ENCODE peak calls at places on chromosomes 2 and 18, in six cellular contexts. X is T-cell, N is neural crest cell, A is activated T-cell treated with anti-CD3 and anti-CD28 coated beads for 1 hour, P is NCI-H2029 treated with DMSO at 0.1 percent for 48 hours, K is GM03348. B is an unnamed sample.

GRCh38 chr18:457120-457519 is 43.4 kb downstream of the COLEC12 start:
- DNase-seq in K (peak; percentile 80), A (no peak), X (no peak), P (no peak), N (no peak), B (no peak)

GRCh38 chr2:10300997-10301945 is 1.4 kb upstream of the HPCAL1 start:
- DNase-seq in X (no peak), K (no peak), A (no peak), P (no peak), N (no peak), B (no peak)

GRCh38 chr2:122117371-122117770 is 361.9 kb downstream of the TSN start:
- DNase-seq in A (no peak), K (no peak), P (no peak), N (no peak), X (no peak), B (no peak)

GRCh38 chr2:25989154-25989553 is 6.9 kb upstream of the KIF3C start:
- DNase-seq in K (no peak), X (no peak), P (no peak), N (no peak), A (no peak), B (no peak)

GRCh38 chr2:1591461-1591770 is 152.9 kb downstream of the PXDN start:
- DNase-seq in N (no peak), A (no peak), K (no peak), P (no peak), X (no peak), B (no peak)

GRCh38 chr2:217361491-217361890 is 501.6 kb upstream of the TNP1 start:
- DNase-seq in X (no peak), K (peak; percentile 40), P (no peak), A (no peak), N (no peak), B (no peak)

GRCh38 chr18:54162431-54162830 is 62.0 kb downstream of the MBD2 start:
- DNase-seq in N (no peak), P (no peak), K (peak; percentile 81), X (no peak), A (no peak), B (peak; percentile 75)

GRCh38 chr2:36485521-36485920 is 112.4 kb downstream of the FEZ2 start:
- DNase-seq in K (peak; percentile 57), P (no peak), A (no peak), X (no peak), N (no peak), B (peak; percentile 89)

GRCh38 chr2:174974131-174974530 is 31.1 kb downstream of the CHN1 start:
- DNase-seq in A (no peak), N (no peak), P (no peak), K (no peak), X (no peak), B (no peak)

GRCh38 chr18:33928226-33928625 is 296.5 kb downstream of the NOL4 start:
- DNase-seq in X (no peak), A (no peak), P (no peak), N (no peak), K (no peak), B (no peak)

GRCh38 chr2:2158915-2159314 is 172.2 kb downstream of the MYT1L start:
- DNase-seq in K (no peak), P (no peak), X (no peak), N (no peak), A (no peak), B (no peak)

GRCh38 chr18:68429809-68430208 is 285.1 kb downstream of the TMX3 start:
- DNase-seq in K (no peak), X (no peak), N (no peak), P (no peak), A (no peak), B (peak; percentile 50)

GRCh38 chr2:109084341-109084740 is 44.7 kb upstream of the SH3RF3 start:
- DNase-seq in X (no peak), A (no peak), N (no peak), K (no peak), P (peak; percentile 44), B (no peak)

GRCh38 chr2:108194409-108195132 is 45.2 kb upstream of the SULT1C3 start:
- DNase-seq in K (peak; percentile 14), N (no peak), X (no peak), P (no peak), A (no peak), B (no peak)

GRCh38 chr2:142742301-142743214 is 134.9 kb upstream of the KYNU start:
- DNase-seq in K (no peak), P (no peak), A (no peak), N (no peak), X (no peak), B (no peak)

GRCh38 chr2:186274936-186275575 is 211.0 kb upstream of the ZC3H15 start:
- DNase-seq in P (no peak), N (no peak), K (peak; percentile 61), X (no peak), A (no peak), B (peak; percentile 5)

GRCh38 chr2:579961-580360 is 97.2 kb downstream of the TMEM18 start:
- DNase-seq in K (no peak), A (no peak), P (no peak), X (no peak), N (no peak), B (no peak)

GRCh38 chr2:119958642-119959268 is 54.1 kb upstream of the EPB41L5 start:
- DNase-seq in K (no peak), A (no peak), X (no peak), P (no peak), N (no peak), B (peak; percentile 25)

GRCh38 chr2:146844226-146844990 is 1000.4 kb upstream of the ACVR2A start:
- DNase-seq in K (peak; percentile 9), X (no peak), P (no peak), N (no peak), A (no peak), B (no peak)

GRCh38 chr2:72841462-72842125 is 15.8 kb upstream of the EXOC6B start:
- DNase-seq in K (no peak), N (no peak), A (no peak), X (no peak), P (no peak), B (no peak)

GRCh38 chr18:39057423-39058057 is 1491.9 kb upstream of the CELF4 start:
- DNase-seq in K (no peak), P (no peak), N (no peak), X (no peak), A (no peak), B (no peak)

GRCh38 chr2:132374961-132375360 is 41.6 kb upstream of the GPR39 start:
- DNase-seq in A (no peak), N (no peak), K (no peak), X (no peak), P (peak; percentile 0), B (no peak)

GRCh38 chr2:131120815-131121317 is 15.7 kb downstream of the PLEKHB2 start:
- DNase-seq in X (no peak), A (no peak), N (no peak), K (no peak), P (no peak), B (no peak)

B was measured in HFFc6.